ENCODE peak calls at places on chromosome 9, in five cellular contexts. One of them, this sample, is unnamed.

GRCh38 chr9:128689293-128689770 is 310 bp downstream of the SET start:
- DNase-seq in AG04450: no peak
- DNase-seq in left lung: peak
- DNase-seq in A549: peak
- DNase-seq in tibial artery: peak
- DNase-seq in this sample: no peak

GRCh38 chr9:124869466-124869985 is 7.6 kb downstream of the ARPC5L start:
- DNase-seq in AG04450: no peak
- DNase-seq in tibial artery: no peak
- DNase-seq in A549: no peak
- DNase-seq in left lung: no peak
- DNase-seq in this sample: no peak

GRCh38 chr9:19050637-19051591 is 1.7 kb downstream of the RRAGA start:
- DNase-seq in A549: no peak
- DNase-seq in AG04450: no peak
- DNase-seq in left lung: no peak
- DNase-seq in tibial artery: no peak
- DNase-seq in this sample: no peak

GRCh38 chr9:70093944-70094343 is 50.3 kb downstream of the MAMDC2 start:
- DNase-seq in AG04450: no peak
- DNase-seq in left lung: no peak
- DNase-seq in A549: no peak
- DNase-seq in tibial artery: no peak
- DNase-seq in this sample: no peak

GRCh38 chr9:128396970-128397613 is 23.6 kb upstream of the CERCAM start:
- DNase-seq in A549: no peak
- DNase-seq in tibial artery: peak
- DNase-seq in left lung: no peak
- DNase-seq in AG04450: no peak
- DNase-seq in this sample: no peak

GRCh38 chr9:27701029-27701428 is 127.7 kb upstream of the C9orf72 start:
- DNase-seq in left lung: no peak
- DNase-seq in tibial artery: peak
- DNase-seq in A549: no peak
- DNase-seq in AG04450: no peak
- DNase-seq in this sample: no peak

GRCh38 chr9:91417602-91418218 is 5.9 kb downstream of the NFIL3 start:
- DNase-seq in A549: no peak
- DNase-seq in AG04450: no peak
- DNase-seq in tibial artery: no peak
- DNase-seq in left lung: no peak
- DNase-seq in this sample: no peak

GRCh38 chr9:116941266-116941665 is 254.2 kb downstream of the TRIM32 start:
- DNase-seq in tibial artery: no peak
- DNase-seq in left lung: no peak
- DNase-seq in AG04450: no peak
- DNase-seq in A549: no peak
- DNase-seq in this sample: no peak

GRCh38 chr9:130766031-130766903 is 68.8 kb upstream of the ABL1 start:
- DNase-seq in AG04450: no peak
- DNase-seq in tibial artery: no peak
- DNase-seq in left lung: no peak
- DNase-seq in A549: no peak
- DNase-seq in this sample: no peak

GRCh38 chr9:37369671-37370070 is 52.8 kb upstream of the GRHPR start:
- DNase-seq in left lung: no peak
- DNase-seq in AG04450: no peak
- DNase-seq in A549: no peak
- DNase-seq in tibial artery: no peak
- DNase-seq in this sample: no peak

GRCh38 chr9:23669776-23670175 is 156.3 kb downstream of the ELAVL2 start:
- DNase-seq in left lung: no peak
- DNase-seq in A549: no peak
- DNase-seq in AG04450: no peak
- DNase-seq in tibial artery: no peak
- DNase-seq in this sample: no peak

GRCh38 chr9:93899609-93900435 is 55.3 kb downstream of the BARX1 start:
- DNase-seq in left lung: no peak
- DNase-seq in tibial artery: no peak
- DNase-seq in A549: no peak
- DNase-seq in AG04450: no peak
- DNase-seq in this sample: no peak

GRCh38 chr9:97515662-97516061 is 14.2 kb downstream of the TMOD1 start:
- DNase-seq in A549: no peak
- DNase-seq in left lung: no peak
- DNase-seq in AG04450: no peak
- DNase-seq in tibial artery: no peak
- DNase-seq in this sample: no peak

GRCh38 chr9:16221822-16222547 is 648.5 kb downstream of the BNC2 start:
- DNase-seq in AG04450: no peak
- DNase-seq in tibial artery: no peak
- DNase-seq in A549: no peak
- DNase-seq in left lung: no peak
- DNase-seq in this sample: no peak

GRCh38 chr9:71506821-71507220 is 261.5 kb downstream of the CEMIP2 start:
- DNase-seq in left lung: no peak
- DNase-seq in AG04450: no peak
- DNase-seq in A549: peak
- DNase-seq in tibial artery: no peak
- DNase-seq in this sample: no peak

GRCh38 chr9:14006586-14007198 is 307.2 kb downstream of the NFIB start:
- DNase-seq in AG04450: no peak
- DNase-seq in left lung: no peak
- DNase-seq in A549: no peak
- DNase-seq in tibial artery: no peak
- DNase-seq in this sample: no peak

GRCh38 chr9:77011973-77012817 is 7.3 kb upstream of the FOXB2 start:
- DNase-seq in A549: no peak
- DNase-seq in tibial artery: peak
- DNase-seq in left lung: no peak
- DNase-seq in AG04450: no peak
- DNase-seq in this sample: peak

GRCh38 chr9:122337561-122337939 is 33.3 kb upstream of the PTGS1 start:
- DNase-seq in A549: no peak
- DNase-seq in AG04450: no peak
- DNase-seq in left lung: no peak
- DNase-seq in tibial artery: no peak
- DNase-seq in this sample: no peak

GRCh38 chr9:121895836-121896544 is 197.1 kb downstream of the TTLL11 start:
- DNase-seq in A549: no peak
- DNase-seq in tibial artery: no peak
- DNase-seq in left lung: no peak
- DNase-seq in AG04450: no peak
- DNase-seq in this sample: no peak

GRCh38 chr9:69192214-69192613 is 18.1 kb downstream of the TJP2 start:
- DNase-seq in AG04450: no peak
- DNase-seq in A549: no peak
- DNase-seq in left lung: no peak
- DNase-seq in tibial artery: no peak
- DNase-seq in this sample: no peak

GRCh38 chr9:87675906-87676515 is 49.9 kb upstream of the CTSL start:
- DNase-seq in A549: no peak
- DNase-seq in AG04450: no peak
- DNase-seq in tibial artery: no peak
- DNase-seq in left lung: no peak
- DNase-seq in this sample: no peak

GRCh38 chr9:70566743-70567142 is 152.3 kb upstream of the KLF9 start:
- DNase-seq in A549: no peak
- DNase-seq in tibial artery: no peak
- DNase-seq in left lung: no peak
- DNase-seq in AG04450: no peak
- DNase-seq in this sample: no peak

GRCh38 chr9:69675563-69675962 is 3.4 kb upstream of the APBA1 start:
- DNase-seq in left lung: no peak
- DNase-seq in AG04450: no peak
- DNase-seq in A549: no peak
- DNase-seq in tibial artery: no peak
- DNase-seq in this sample: no peak

GRCh38 chr9:18568969-18569368 is 95.0 kb downstream of the ADAMTSL1 start:
- DNase-seq in A549: no peak
- DNase-seq in AG04450: no peak
- DNase-seq in left lung: no peak
- DNase-seq in tibial artery: no peak
- DNase-seq in this sample: no peak

GRCh38 chr9:128553695-128554094 is 1.3 kb downstream of the SPTAN1 start:
- DNase-seq in A549: no peak
- DNase-seq in tibial artery: no peak
- DNase-seq in AG04450: peak
- DNase-seq in left lung: no peak
- DNase-seq in this sample: no peak

GRCh38 chr9:128781186-128782070 is 5.6 kb upstream of the TBC1D13 start:
- DNase-seq in AG04450: no peak
- DNase-seq in left lung: no peak
- DNase-seq in A549: no peak
- DNase-seq in tibial artery: no peak
- DNase-seq in this sample: no peak

GRCh38 chr9:109918359-109919163 is 138.6 kb downstream of the PALM2AKAP2 start:
- DNase-seq in left lung: no peak
- DNase-seq in A549: no peak
- DNase-seq in tibial artery: no peak
- DNase-seq in AG04450: no peak
- DNase-seq in this sample: no peak

GRCh38 chr9:136044207-136044970 is 50.7 kb downstream of the NACC2 start:
- DNase-seq in A549: no peak
- DNase-seq in left lung: no peak
- DNase-seq in AG04450: no peak
- DNase-seq in tibial artery: peak
- DNase-seq in this sample: no peak

GRCh38 chr9:83457005-83457404 is 81.2 kb downstream of the FRMD3 start:
- DNase-seq in AG04450: no peak
- DNase-seq in left lung: no peak
- DNase-seq in tibial artery: no peak
- DNase-seq in A549: no peak
- DNase-seq in this sample: no peak

GRCh38 chr9:221989-222776 is 7.5 kb downstream of the DOCK8 start:
- DNase-seq in tibial artery: no peak
- DNase-seq in AG04450: no peak
- DNase-seq in A549: no peak
- DNase-seq in left lung: no peak
- DNase-seq in this sample: no peak

GRCh38 chr9:128249914-128250838 is 25.6 kb downstream of the GOLGA2 start:
- DNase-seq in A549: peak
- DNase-seq in AG04450: no peak
- DNase-seq in tibial artery: peak
- DNase-seq in left lung: peak
- DNase-seq in this sample: peak

GRCh38 chr9:94861589-94862241 is 135.2 kb downstream of the AOPEP start:
- DNase-seq in left lung: no peak
- DNase-seq in AG04450: peak
- DNase-seq in A549: no peak
- DNase-seq in tibial artery: no peak
- DNase-seq in this sample: no peak

GRCh38 chr9:113399646-113400200 is 1.4 kb downstream of the ALAD start:
- DNase-seq in tibial artery: no peak
- DNase-seq in A549: no peak
- DNase-seq in left lung: no peak
- DNase-seq in AG04450: no peak
- DNase-seq in this sample: no peak

GRCh38 chr9:113398796-113399195 is 2.3 kb downstream of the ALAD start:
- DNase-seq in AG04450: no peak
- DNase-seq in tibial artery: no peak
- DNase-seq in left lung: no peak
- DNase-seq in A549: no peak
- DNase-seq in this sample: no peak

GRCh38 chr9:113409481-113409880 is 994 bp downstream of the POLE3 start:
- DNase-seq in AG04450: no peak
- DNase-seq in A549: no peak
- DNase-seq in tibial artery: no peak
- DNase-seq in left lung: no peak
- DNase-seq in this sample: no peak

GRCh38 chr9:113401027-113401792 is at the start of gene ALAD:
- DNase-seq in A549: peak
- DNase-seq in AG04450: peak
- DNase-seq in tibial artery: peak
- DNase-seq in left lung: peak
- DNase-seq in this sample: peak

GRCh38 chr9:113403651-113404050 is 2.6 kb upstream of the ALAD start:
- DNase-seq in A549: no peak
- DNase-seq in AG04450: no peak
- DNase-seq in left lung: no peak
- DNase-seq in tibial artery: no peak
- DNase-seq in this sample: no peak
- TF ChIP-seq CTCF in A549: no peak
- TF ChIP-seq CTCF in AG04450: no peak
- TF ChIP-seq CTCF in left lung: no peak
- TF ChIP-seq CTCF in tibial artery: no peak
- TF ChIP-seq CTCF in this sample: no peak

DNA sequence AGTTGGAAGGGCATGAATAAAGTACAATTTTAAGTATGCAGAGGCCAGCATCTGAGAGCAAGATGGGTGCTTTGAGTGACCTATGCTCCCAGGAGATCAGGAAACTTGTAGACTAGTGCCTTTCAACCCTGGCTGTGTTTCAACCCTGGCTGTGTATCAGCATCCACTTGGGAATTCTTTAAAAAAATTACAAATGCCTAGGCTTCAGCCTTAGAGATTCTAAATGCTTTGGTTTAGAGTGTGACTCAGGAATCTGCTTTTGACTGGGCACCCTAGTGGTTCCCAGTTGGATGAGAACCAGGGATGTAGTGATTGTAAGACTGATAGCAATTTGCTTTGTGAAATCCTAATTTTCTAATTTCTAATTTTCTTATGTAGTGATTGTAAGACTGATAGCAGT is 65.6 kb downstream of the RALGPS1 start:
- DNase-seq in tibial artery: no peak
- DNase-seq in left lung: no peak
- DNase-seq in A549: no peak
- DNase-seq in AG04450: no peak
- DNase-seq in this sample: no peak
- TF ChIP-seq CTCF in tibial artery: no peak
- TF ChIP-seq CTCF in left lung: no peak
- TF ChIP-seq CTCF in A549: no peak
- TF ChIP-seq CTCF in AG04450: no peak
- TF ChIP-seq CTCF in this sample: no peak

GRCh38 chr9:131954299-131954698 is 125.4 kb downstream of the MED27 start:
- DNase-seq in tibial artery: no peak
- DNase-seq in AG04450: no peak
- DNase-seq in A549: no peak
- DNase-seq in left lung: no peak
- DNase-seq in this sample: no peak
- TF ChIP-seq CTCF in tibial artery: no peak
- TF ChIP-seq CTCF in AG04450: peak
- TF ChIP-seq CTCF in A549: peak
- TF ChIP-seq CTCF in left lung: no peak
- TF ChIP-seq CTCF in this sample: no peak

DNA sequence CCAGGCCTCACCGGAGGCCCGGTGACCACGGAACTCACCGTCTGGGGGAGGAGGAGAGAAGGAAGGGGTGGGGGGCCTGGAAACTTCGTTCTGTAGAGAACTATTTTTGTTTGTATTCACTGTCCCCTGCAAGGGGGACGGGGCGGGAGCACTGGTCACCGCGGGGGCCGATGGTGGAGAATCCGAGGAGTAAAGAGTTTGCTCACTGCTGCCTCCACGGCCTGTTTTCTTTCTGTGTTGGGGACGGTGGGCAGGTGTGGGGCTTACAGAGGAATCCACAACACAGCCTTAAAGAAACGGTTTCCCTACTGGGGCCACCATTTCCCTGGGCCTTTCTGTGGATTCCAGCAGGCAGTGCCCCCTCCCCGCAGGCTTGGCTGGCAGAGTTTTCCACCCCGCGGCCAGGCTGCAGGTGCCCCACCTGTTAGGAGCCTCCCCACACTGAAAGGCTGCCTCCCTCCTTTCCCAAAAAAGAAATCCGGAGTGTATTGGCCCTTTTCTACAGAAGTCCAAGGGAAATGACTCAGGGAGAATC is 80.8 kb downstream of the NTNG2 start:
- DNase-seq in tibial artery: no peak
- DNase-seq in A549: no peak
- DNase-seq in AG04450: no peak
- DNase-seq in left lung: no peak
- DNase-seq in this sample: no peak
- TF ChIP-seq CTCF in tibial artery: no peak
- TF ChIP-seq CTCF in A549: no peak
- TF ChIP-seq CTCF in AG04450: no peak
- TF ChIP-seq CTCF in left lung: no peak
- TF ChIP-seq CTCF in this sample: no peak

This sample was measured in omental fat pad.